ENCODE peak calls at places on chromosome 3, in eight cellular contexts. One of them, this sample, is unnamed.

GRCh38 chr3:69776926-69777581 is 37.8 kb downstream of the MITF start:
- DNase-seq in upper lobe of left lung: no peak
- DNase-seq in sigmoid colon: no peak
- DNase-seq in prostate gland: no peak
- DNase-seq in breast epithelium: no peak
- DNase-seq in stomach: no peak
- DNase-seq in GM23338: no peak
- DNase-seq in HepG2: no peak
- DNase-seq in this sample: no peak

GRCh38 chr3:40299721-40300335 is 9.7 kb upstream of the EIF1B start:
- DNase-seq in upper lobe of left lung: no peak
- DNase-seq in sigmoid colon: no peak
- DNase-seq in prostate gland: no peak
- DNase-seq in breast epithelium: no peak
- DNase-seq in stomach: no peak
- DNase-seq in GM23338: no peak
- DNase-seq in HepG2: no peak
- DNase-seq in this sample: no peak

GRCh38 chr3:117892991-117893390 is 1141.7 kb downstream of the IGSF11 start:
- DNase-seq in upper lobe of left lung: no peak
- DNase-seq in sigmoid colon: no peak
- DNase-seq in prostate gland: no peak
- DNase-seq in breast epithelium: no peak
- DNase-seq in stomach: no peak
- DNase-seq in GM23338: no peak
- DNase-seq in HepG2: no peak
- DNase-seq in this sample: no peak

GRCh38 chr3:4709336-4709735 is 216.2 kb downstream of the ITPR1 start:
- DNase-seq in upper lobe of left lung: no peak
- DNase-seq in sigmoid colon: no peak
- DNase-seq in prostate gland: no peak
- DNase-seq in breast epithelium: no peak
- DNase-seq in stomach: no peak
- DNase-seq in GM23338: no peak
- DNase-seq in HepG2: no peak
- DNase-seq in this sample: no peak

GRCh38 chr3:37114251-37115145 is 59.9 kb downstream of the LRRFIP2 start:
- DNase-seq in upper lobe of left lung: no peak
- DNase-seq in sigmoid colon: no peak
- DNase-seq in prostate gland: no peak
- DNase-seq in breast epithelium: no peak
- DNase-seq in stomach: no peak
- DNase-seq in GM23338: no peak
- DNase-seq in HepG2: no peak
- DNase-seq in this sample: no peak

GRCh38 chr3:151002582-151002981 is 30.1 kb upstream of the CLRN1 start:
- DNase-seq in upper lobe of left lung: no peak
- DNase-seq in sigmoid colon: no peak
- DNase-seq in prostate gland: no peak
- DNase-seq in breast epithelium: no peak
- DNase-seq in stomach: no peak
- DNase-seq in GM23338: no peak
- DNase-seq in HepG2: peak
- DNase-seq in this sample: no peak

GRCh38 chr3:82707035-82707434 is 945.6 kb upstream of the GBE1 start:
- DNase-seq in upper lobe of left lung: no peak
- DNase-seq in sigmoid colon: peak
- DNase-seq in prostate gland: no peak
- DNase-seq in breast epithelium: no peak
- DNase-seq in stomach: no peak
- DNase-seq in GM23338: peak
- DNase-seq in HepG2: no peak
- DNase-seq in this sample: no peak

GRCh38 chr3:147975165-147975564 is 566.0 kb downstream of the ZIC1 start:
- DNase-seq in upper lobe of left lung: no peak
- DNase-seq in sigmoid colon: no peak
- DNase-seq in prostate gland: no peak
- DNase-seq in breast epithelium: no peak
- DNase-seq in stomach: no peak
- DNase-seq in GM23338: no peak
- DNase-seq in HepG2: no peak
- DNase-seq in this sample: no peak

GRCh38 chr3:71504250-71505036 is 79.1 kb downstream of the FOXP1 start:
- DNase-seq in upper lobe of left lung: no peak
- DNase-seq in sigmoid colon: no peak
- DNase-seq in prostate gland: no peak
- DNase-seq in breast epithelium: no peak
- DNase-seq in stomach: no peak
- DNase-seq in GM23338: no peak
- DNase-seq in HepG2: no peak
- DNase-seq in this sample: no peak

GRCh38 chr3:197692641-197693040 is 44.1 kb downstream of the RUBCN start:
- DNase-seq in upper lobe of left lung: no peak
- DNase-seq in sigmoid colon: no peak
- DNase-seq in prostate gland: no peak
- DNase-seq in breast epithelium: no peak
- DNase-seq in stomach: no peak
- DNase-seq in GM23338: no peak
- DNase-seq in HepG2: no peak
- DNase-seq in this sample: no peak

GRCh38 chr3:183823963-183824362 is 1.4 kb downstream of the MAP6D1 start:
- DNase-seq in upper lobe of left lung: no peak
- DNase-seq in sigmoid colon: no peak
- DNase-seq in prostate gland: no peak
- DNase-seq in breast epithelium: no peak
- DNase-seq in stomach: no peak
- DNase-seq in GM23338: peak
- DNase-seq in HepG2: no peak
- DNase-seq in this sample: no peak

GRCh38 chr3:11523793-11524160 is 119.9 kb downstream of the VGLL4 start:
- DNase-seq in upper lobe of left lung: no peak
- DNase-seq in sigmoid colon: peak
- DNase-seq in prostate gland: no peak
- DNase-seq in breast epithelium: no peak
- DNase-seq in stomach: no peak
- DNase-seq in GM23338: no peak
- DNase-seq in HepG2: no peak
- DNase-seq in this sample: no peak

GRCh38 chr3:27431116-27431515 is 53.1 kb downstream of the SLC4A7 start:
- DNase-seq in upper lobe of left lung: no peak
- DNase-seq in sigmoid colon: peak
- DNase-seq in prostate gland: peak
- DNase-seq in breast epithelium: peak
- DNase-seq in stomach: peak
- DNase-seq in GM23338: no peak
- DNase-seq in HepG2: no peak
- DNase-seq in this sample: no peak

GRCh38 chr3:150760431-150761200 is 2.4 kb downstream of the SIAH2 start:
- DNase-seq in upper lobe of left lung: no peak
- DNase-seq in sigmoid colon: no peak
- DNase-seq in prostate gland: no peak
- DNase-seq in breast epithelium: no peak
- DNase-seq in stomach: no peak
- DNase-seq in GM23338: no peak
- DNase-seq in HepG2: no peak
- DNase-seq in this sample: no peak

GRCh38 chr3:15982667-15983145 is 184.9 kb upstream of the ANKRD28 start:
- DNase-seq in upper lobe of left lung: no peak
- DNase-seq in sigmoid colon: no peak
- DNase-seq in prostate gland: no peak
- DNase-seq in breast epithelium: peak
- DNase-seq in stomach: no peak
- DNase-seq in GM23338: no peak
- DNase-seq in HepG2: no peak
- DNase-seq in this sample: no peak

GRCh38 chr3:139909836-139910235 is 25.1 kb upstream of the CLSTN2 start:
- DNase-seq in upper lobe of left lung: no peak
- DNase-seq in sigmoid colon: no peak
- DNase-seq in prostate gland: no peak
- DNase-seq in breast epithelium: no peak
- DNase-seq in stomach: no peak
- DNase-seq in GM23338: no peak
- DNase-seq in HepG2: no peak
- DNase-seq in this sample: no peak

GRCh38 chr3:119778811-119779210 is 3.1 kb upstream of the NR1I2 start:
- DNase-seq in upper lobe of left lung: no peak
- DNase-seq in sigmoid colon: no peak
- DNase-seq in prostate gland: no peak
- DNase-seq in breast epithelium: no peak
- DNase-seq in stomach: no peak
- DNase-seq in GM23338: no peak
- DNase-seq in HepG2: no peak
- DNase-seq in this sample: no peak

GRCh38 chr3:185637388-185637787 is 51.3 kb downstream of the SENP2 start:
- DNase-seq in upper lobe of left lung: no peak
- DNase-seq in sigmoid colon: no peak
- DNase-seq in prostate gland: no peak
- DNase-seq in breast epithelium: no peak
- DNase-seq in stomach: no peak
- DNase-seq in GM23338: no peak
- DNase-seq in HepG2: no peak
- DNase-seq in this sample: no peak
- TF ChIP-seq POLR2AphosphoS5 in upper lobe of left lung: no peak
- TF ChIP-seq POLR2AphosphoS5 in sigmoid colon: no peak
- TF ChIP-seq POLR2AphosphoS5 in prostate gland: no peak
- TF ChIP-seq POLR2AphosphoS5 in breast epithelium: no peak
- TF ChIP-seq POLR2AphosphoS5 in stomach: no peak
- TF ChIP-seq POLR2AphosphoS5 in GM23338: no peak
- TF ChIP-seq POLR2AphosphoS5 in HepG2: no peak
- TF ChIP-seq POLR2AphosphoS5 in this sample: no peak

DNA sequence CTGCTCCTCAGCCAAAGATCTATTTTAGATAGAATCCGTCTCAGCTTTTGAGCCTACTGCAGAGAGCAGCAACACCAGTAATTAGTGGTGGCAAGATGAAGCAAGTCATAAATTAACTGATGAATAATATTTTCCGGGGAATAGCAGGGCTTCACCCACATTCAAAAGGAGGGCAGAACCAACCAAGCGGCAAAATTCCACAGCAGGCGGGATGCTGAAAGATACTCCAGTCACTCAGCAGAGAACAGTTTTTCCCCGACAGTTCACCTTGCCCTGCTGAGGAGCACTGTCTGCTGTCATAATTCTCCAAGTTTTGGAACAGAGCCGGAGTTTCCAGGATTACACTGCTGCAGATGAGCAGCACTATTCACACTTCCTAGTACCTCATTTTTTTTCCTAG is 274.7 kb downstream of the CD47 start:
- DNase-seq in upper lobe of left lung: no peak
- DNase-seq in sigmoid colon: no peak
- DNase-seq in prostate gland: no peak
- DNase-seq in breast epithelium: no peak
- DNase-seq in stomach: no peak
- DNase-seq in GM23338: no peak
- DNase-seq in HepG2: no peak
- DNase-seq in this sample: no peak
- H3K4me3 ChIP-seq in upper lobe of left lung: no peak
- H3K4me3 ChIP-seq in sigmoid colon: no peak
- H3K4me3 ChIP-seq in prostate gland: no peak
- H3K4me3 ChIP-seq in breast epithelium: no peak
- H3K4me3 ChIP-seq in stomach: no peak
- H3K4me3 ChIP-seq in GM23338: no peak
- H3K4me3 ChIP-seq in HepG2: no peak
- H3K4me3 ChIP-seq in this sample: no peak

GRCh38 chr3:46918202-46918601 is 40.7 kb downstream of the PTH1R start:
- DNase-seq in upper lobe of left lung: no peak
- DNase-seq in sigmoid colon: no peak
- DNase-seq in prostate gland: no peak
- DNase-seq in breast epithelium: no peak
- DNase-seq in stomach: no peak
- DNase-seq in GM23338: no peak
- DNase-seq in HepG2: no peak
- DNase-seq in this sample: no peak

GRCh38 chr3:46917257-46917656 is 39.7 kb downstream of the PTH1R start:
- DNase-seq in upper lobe of left lung: no peak
- DNase-seq in sigmoid colon: peak
- DNase-seq in prostate gland: no peak
- DNase-seq in breast epithelium: no peak
- DNase-seq in stomach: no peak
- DNase-seq in GM23338: no peak
- DNase-seq in HepG2: no peak
- DNase-seq in this sample: no peak

GRCh38 chr3:46916278-46916677 is 38.8 kb downstream of the PTH1R start:
- DNase-seq in upper lobe of left lung: no peak
- DNase-seq in sigmoid colon: no peak
- DNase-seq in prostate gland: no peak
- DNase-seq in breast epithelium: no peak
- DNase-seq in stomach: no peak
- DNase-seq in GM23338: no peak
- DNase-seq in HepG2: no peak
- DNase-seq in this sample: no peak

GRCh38 chr3:46915297-46915822 is 37.8 kb downstream of the PTH1R start:
- DNase-seq in upper lobe of left lung: no peak
- DNase-seq in sigmoid colon: no peak
- DNase-seq in prostate gland: no peak
- DNase-seq in breast epithelium: no peak
- DNase-seq in stomach: no peak
- DNase-seq in GM23338: no peak
- DNase-seq in HepG2: no peak
- DNase-seq in this sample: no peak

GRCh38 chr3:46916799-46917198 is 39.3 kb downstream of the PTH1R start:
- DNase-seq in upper lobe of left lung: no peak
- DNase-seq in sigmoid colon: no peak
- DNase-seq in prostate gland: no peak
- DNase-seq in breast epithelium: no peak
- DNase-seq in stomach: no peak
- DNase-seq in GM23338: no peak
- DNase-seq in HepG2: no peak
- DNase-seq in this sample: no peak
- H3K27ac ChIP-seq in upper lobe of left lung: no peak
- H3K27ac ChIP-seq in sigmoid colon: no peak
- H3K27ac ChIP-seq in prostate gland: no peak
- H3K27ac ChIP-seq in breast epithelium: no peak
- H3K27ac ChIP-seq in stomach: no peak
- H3K27ac ChIP-seq in GM23338: peak
- H3K27ac ChIP-seq in HepG2: no peak
- H3K27ac ChIP-seq in this sample: no peak

GRCh38 chr3:14478943-14479550 is 61.1 kb downstream of the GRIP2 start:
- DNase-seq in upper lobe of left lung: no peak
- DNase-seq in sigmoid colon: no peak
- DNase-seq in prostate gland: no peak
- DNase-seq in breast epithelium: no peak
- DNase-seq in stomach: no peak
- DNase-seq in GM23338: no peak
- DNase-seq in HepG2: no peak
- DNase-seq in this sample: no peak
- TF ChIP-seq POLR2AphosphoS5 in upper lobe of left lung: no peak
- TF ChIP-seq POLR2AphosphoS5 in sigmoid colon: no peak
- TF ChIP-seq POLR2AphosphoS5 in prostate gland: no peak
- TF ChIP-seq POLR2AphosphoS5 in breast epithelium: no peak
- TF ChIP-seq POLR2AphosphoS5 in stomach: no peak
- TF ChIP-seq POLR2AphosphoS5 in GM23338: no peak
- TF ChIP-seq POLR2AphosphoS5 in HepG2: no peak
- TF ChIP-seq POLR2AphosphoS5 in this sample: no peak